ENCODE peak calls at places on chromosomes 5 and 9, in six cellular contexts. Y is HepG2, E is GM12878, O is A549, K is endothelial cell of umbilical vein, I is K562. G is an unnamed sample.

GRCh38 chr5:22480305-22480704 is 372.8 kb downstream of the CDH12 start:
- DNase-seq in I (no peak), Y (no peak), O (no peak), K (no peak), E (no peak), G (no peak)

GRCh38 chr9:83191154-83191553 is 128.2 kb upstream of the RASEF start:
- DNase-seq in I (no peak), O (no peak), K (no peak), Y (no peak), E (no peak), G (no peak)

GRCh38 chr5:111680737-111681413 is 76.1 kb downstream of the NREP start:
- DNase-seq in Y (peak), O (peak), I (no peak), K (peak), E (no peak), G (no peak)

GRCh38 chr5:126354857-126355731 is 68.1 kb upstream of the GRAMD2B start:
- DNase-seq in O (no peak), K (no peak), I (no peak), Y (no peak), E (no peak), G (no peak)

GRCh38 chr5:103433216-103433615 is 129.4 kb downstream of the NUDT12 start:
- DNase-seq in O (no peak), Y (no peak), E (no peak), I (no peak), K (no peak), G (no peak)

GRCh38 chr5:92337772-92338234 is 954.7 kb upstream of the ARRDC3 start:
- DNase-seq in E (no peak), O (no peak), Y (no peak), I (no peak), K (no peak), G (no peak)

GRCh38 chr5:121144764-121145163 is 680.7 kb downstream of the PRR16 start:
- DNase-seq in O (no peak), K (peak), I (no peak), Y (no peak), E (no peak), G (no peak)

GRCh38 chr9:98929866-98930265 is 13.8 kb upstream of the COL15A1 start:
- DNase-seq in E (no peak), Y (no peak), K (no peak), O (no peak), I (peak), G (no peak)

GRCh38 chr9:134653259-134654009 is 11.8 kb downstream of the COL5A1 start:
- DNase-seq in E (no peak), Y (no peak), I (no peak), K (no peak), O (no peak), G (no peak)

GRCh38 chr9:130938652-130939404 is at the start of gene FIBCD1:
- DNase-seq in O (peak), Y (no peak), E (no peak), I (peak), K (peak), G (peak)

GRCh38 chr5:93926831-93927600 is 185.6 kb upstream of the POU5F2 start:
- DNase-seq in O (no peak), K (no peak), I (no peak), Y (no peak), E (no peak), G (no peak)

GRCh38 chr9:32823101-32823500 is 39.8 kb downstream of the TMEM215 start:
- DNase-seq in O (no peak), K (no peak), Y (no peak), I (no peak), E (no peak), G (no peak)

GRCh38 chr5:36054646-36055045 is 12.0 kb downstream of the UGT3A2 start:
- DNase-seq in O (no peak), Y (no peak), E (no peak), K (no peak), I (no peak), G (peak)

GRCh38 chr9:100350188-100350587 is 2.6 kb downstream of the TEX10 start:
- DNase-seq in E (no peak), O (no peak), I (peak), Y (no peak), K (no peak), G (peak)

GRCh38 chr5:143931389-143931984 is 119.5 kb downstream of the HMHB1 start:
- DNase-seq in Y (no peak), O (no peak), K (no peak), E (no peak), I (no peak), G (no peak)

GRCh38 chr5:156361451-156362109 is 34.6 kb downstream of the SGCD start:
- DNase-seq in O (no peak), K (no peak), Y (no peak), I (no peak), E (no peak), G (no peak)

GRCh38 chr9:95373765-95374435 is 56.4 kb upstream of the FANCC start:
- DNase-seq in O (no peak), Y (no peak), E (no peak), K (no peak), I (no peak), G (no peak)

GRCh38 chr5:119445544-119445943 is 6.8 kb upstream of the HSD17B4 start:
- DNase-seq in O (no peak), E (no peak), Y (no peak), I (no peak), K (no peak), G (no peak)

GRCh38 chr9:107566596-107566995 is 77.0 kb upstream of the KLF4 start:
- DNase-seq in I (no peak), Y (no peak), K (no peak), O (no peak), E (no peak), G (no peak)

GRCh38 chr5:125597338-125597737 is 825.9 kb upstream of the GRAMD2B start:
- DNase-seq in K (no peak), Y (no peak), I (no peak), O (no peak), E (no peak), G (no peak)

GRCh38 chr5:115816226-115817042 is at the start of gene CDO1:
- DNase-seq in I (no peak), E (no peak), K (peak), O (no peak), Y (no peak), G (no peak)

GRCh38 chr5:165616550-165617430 is 2111.4 kb downstream of the MAT2B start:
- DNase-seq in Y (no peak), E (no peak), I (no peak), K (no peak), O (no peak), G (peak)

GRCh38 chr5:5209101-5209500 is 69.0 kb downstream of the ADAMTS16 start:
- DNase-seq in E (no peak), K (no peak), O (no peak), Y (no peak), I (no peak), G (no peak)

GRCh38 chr5:37251673-37252072 is 2.5 kb upstream of the CPLANE1 start:
- DNase-seq in O (no peak), K (no peak), E (no peak), I (no peak), Y (no peak), G (no peak)

DNA sequence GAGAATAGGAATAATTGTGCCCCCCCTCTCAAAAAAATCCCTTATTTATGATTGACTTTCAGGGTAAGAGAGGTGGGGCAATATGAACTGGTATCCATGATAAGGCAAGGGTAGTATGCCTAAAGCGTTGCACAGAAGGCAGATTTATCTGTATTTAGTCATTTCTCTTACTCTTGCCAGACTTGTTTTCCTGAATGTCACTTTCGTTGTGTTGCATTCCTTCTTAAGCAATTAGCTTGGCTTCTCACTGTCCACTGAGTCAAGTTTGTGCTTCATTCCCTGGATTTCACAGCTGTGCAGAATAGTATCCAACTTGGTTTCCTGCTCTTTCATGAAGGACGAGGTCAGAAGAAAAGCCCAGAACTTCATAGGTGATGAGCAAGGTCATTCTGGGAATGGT is 301.5 kb upstream of the ACTBL2 start:
- DNase-seq in E (no peak), Y (no peak), O (no peak), I (no peak), K (peak), G (no peak)
- H3K4me3 ChIP-seq in E (no peak), Y (no peak), O (no peak), I (no peak), K (no peak), G (no peak)

DNA sequence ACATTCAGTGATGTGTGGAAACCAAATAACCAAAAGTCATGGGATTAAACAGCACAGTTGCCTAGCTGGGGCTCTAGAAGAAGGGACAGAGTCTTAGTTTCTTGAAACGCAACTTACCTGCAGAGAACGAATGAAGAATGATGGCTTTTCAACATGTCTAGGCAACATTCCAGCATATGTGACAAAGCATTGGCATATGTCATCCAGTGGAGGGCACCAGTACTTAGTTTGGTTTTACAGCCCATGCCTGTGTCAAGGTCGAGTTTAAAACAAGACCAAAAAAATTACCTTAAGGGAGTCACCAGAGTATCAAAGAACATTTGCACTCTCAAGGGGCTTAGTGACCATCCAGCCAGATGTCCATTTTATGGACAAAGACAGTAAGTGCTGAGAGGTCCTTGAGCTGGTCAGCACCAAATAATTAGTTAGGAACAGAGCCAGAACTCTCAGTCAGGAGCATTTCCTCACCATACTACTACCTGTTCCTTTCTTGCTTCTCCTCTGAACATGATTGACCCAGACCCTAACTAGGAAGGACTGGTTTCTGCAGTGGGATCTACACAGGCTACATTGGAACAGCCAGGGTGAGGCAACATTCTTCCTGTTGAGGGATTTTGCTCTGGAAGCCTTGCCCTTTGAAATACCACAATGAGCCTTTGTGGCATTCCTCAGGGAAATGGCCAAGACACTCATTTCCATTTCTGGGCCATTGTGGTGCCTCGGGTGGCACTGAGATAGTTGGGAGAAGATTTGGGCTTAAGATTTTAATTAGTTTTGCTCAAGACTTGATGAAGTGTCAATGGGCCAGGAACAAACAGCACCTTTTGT is 75.4 kb upstream of the ANKH start:
- DNase-seq in K (peak), I (peak), Y (peak), E (peak), O (peak), G (peak)
- TF ChIP-seq MYC in K (no peak), I (no peak), Y (no peak), E (no peak), O (no peak), G (no peak)

GRCh38 chr5:87390576-87391199 is 22.0 kb downstream of the CCNH start:
- DNase-seq in K (no peak), E (no peak), O (no peak), Y (no peak), I (no peak), G (no peak)

GRCh38 chr5:87394407-87394806 is 18.3 kb downstream of the CCNH start:
- DNase-seq in I (no peak), K (peak), O (no peak), E (no peak), Y (no peak), G (no peak)

GRCh38 chr5:87390075-87390474 is 22.7 kb downstream of the CCNH start:
- DNase-seq in E (no peak), K (no peak), I (no peak), Y (no peak), O (no peak), G (no peak)

GRCh38 chr5:87393331-87393730 is 19.4 kb downstream of the CCNH start:
- DNase-seq in K (peak), E (no peak), Y (no peak), O (no peak), I (no peak), G (no peak)

DNA sequence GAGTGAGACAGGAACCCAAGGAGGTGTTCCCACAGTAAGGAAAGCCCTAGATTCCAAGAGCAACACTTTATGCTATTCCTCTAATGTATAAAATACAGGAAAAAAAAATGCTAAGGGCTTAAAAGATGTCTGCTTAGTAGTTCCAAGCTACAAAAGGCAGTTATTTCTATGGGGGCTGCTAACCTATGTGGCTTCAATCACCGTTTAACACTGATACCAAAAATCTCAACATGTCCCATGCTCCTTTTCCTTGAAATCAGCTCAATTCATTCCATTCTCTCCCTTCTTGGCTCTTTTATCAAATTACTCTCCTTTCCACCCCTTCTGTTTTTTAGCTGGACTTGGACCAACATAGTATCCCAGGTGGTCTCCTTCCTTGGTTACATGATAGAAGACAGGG is 20.6 kb downstream of the CCNH start:
- DNase-seq in I (no peak), O (no peak), E (no peak), Y (no peak), K (no peak), G (no peak)
- TF ChIP-seq POLR2A in I (no peak), O (no peak), E (no peak), Y (no peak), K (no peak), G (no peak)

GRCh38 chr5:139431706-139432105 is 7.6 kb downstream of the DNAJC18 start:
- DNase-seq in K (no peak), I (no peak), O (no peak), Y (no peak), E (no peak), G (no peak)
- H3K4me3 ChIP-seq in K (no peak), I (no peak), O (no peak), Y (no peak), E (no peak), G (no peak)

GRCh38 chr9:29685531-29685930 is 2112.2 kb upstream of the C9orf72 start:
- DNase-seq in E (no peak), I (no peak), Y (no peak), K (no peak), O (no peak), G (no peak)

GRCh38 chr9:29691758-29692407 is 2118.6 kb upstream of the C9orf72 start:
- DNase-seq in Y (peak), K (no peak), O (no peak), E (no peak), I (no peak), G (peak)

GRCh38 chr9:29697011-29697410 is 2123.7 kb upstream of the C9orf72 start:
- DNase-seq in Y (no peak), K (no peak), O (no peak), E (no peak), I (no peak), G (no peak)

DNA sequence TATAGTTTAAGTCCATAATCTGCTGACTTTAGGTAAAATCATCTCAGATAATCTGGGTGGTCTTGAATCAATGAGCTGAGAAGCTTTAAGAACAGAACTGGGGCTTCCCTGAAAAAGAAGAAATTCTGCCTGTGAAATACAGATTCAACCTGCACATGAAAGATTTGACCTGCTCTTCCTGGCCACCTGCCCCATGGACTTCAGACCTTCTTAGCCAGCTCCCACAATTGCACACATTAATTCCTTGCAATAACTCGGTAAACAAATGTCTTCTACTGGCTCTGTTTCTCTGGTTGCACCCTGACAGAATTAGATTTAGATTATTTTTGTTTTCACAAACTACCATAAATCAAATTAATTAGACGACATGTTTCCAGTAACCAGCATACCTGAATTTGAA is 2117.9 kb upstream of the C9orf72 start:
- DNase-seq in I (no peak), Y (no peak), E (no peak), O (no peak), K (no peak), G (no peak)
- TF ChIP-seq MYC in I (no peak), Y (no peak), E (no peak), O (no peak), K (no peak), G (no peak)

GRCh38 chr5:152560508-152561137 is 155.5 kb upstream of the NMUR2 start:
- DNase-seq in Y (peak), E (no peak), I (peak), K (peak), O (peak), G (peak)
- TF ChIP-seq POLR2A in Y (no peak), E (no peak), I (no peak), K (no peak), O (no peak), G (no peak)

GRCh38 chr9:69391946-69392345 is 66.9 kb downstream of the ENTREP1 start:
- DNase-seq in K (peak), O (no peak), I (no peak), Y (no peak), E (no peak), G (no peak)

GRCh38 chr9:69388596-69388995 is 63.6 kb downstream of the ENTREP1 start:
- DNase-seq in E (no peak), O (no peak), Y (no peak), I (no peak), K (peak), G (no peak)

GRCh38 chr9:69391487-69391886 is 66.5 kb downstream of the ENTREP1 start:
- DNase-seq in K (no peak), Y (no peak), E (no peak), I (no peak), O (no peak), G (no peak)

GRCh38 chr9:69386651-69387050 is 61.6 kb downstream of the ENTREP1 start:
- DNase-seq in I (no peak), O (no peak), K (no peak), Y (no peak), E (no peak), G (no peak)

DNA sequence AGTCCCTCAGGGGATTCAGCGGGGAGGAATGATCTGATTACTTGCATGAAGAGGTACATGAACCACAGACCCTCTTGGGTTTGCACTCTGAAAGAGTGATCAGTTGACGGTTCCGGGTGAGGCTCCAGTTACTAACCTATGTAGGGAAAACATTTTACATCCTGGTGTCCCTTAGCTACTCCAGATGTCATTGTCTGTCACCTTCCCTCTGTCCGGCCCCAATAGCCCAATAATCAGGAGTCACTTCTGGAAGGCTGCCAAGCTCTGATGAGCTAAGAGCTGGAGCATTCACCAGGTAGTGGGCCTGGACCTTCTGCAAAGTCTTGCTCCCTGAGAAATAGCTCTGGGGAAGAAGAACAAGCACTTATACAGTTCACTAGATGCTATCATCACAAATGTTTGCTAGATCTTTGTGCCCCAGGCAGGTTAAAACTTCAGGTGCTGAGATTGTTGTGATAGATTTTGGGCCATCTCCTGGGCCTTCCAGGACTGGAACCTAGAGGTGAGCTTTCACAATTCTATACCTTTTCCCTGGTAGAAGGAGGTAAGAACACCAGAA is 64.5 kb downstream of the ENTREP1 start:
- DNase-seq in I (no peak), Y (no peak), E (no peak), O (no peak), K (no peak), G (no peak)
- H3K4me3 ChIP-seq in I (no peak), Y (no peak), E (no peak), O (no peak), K (no peak), G (no peak)

DNA sequence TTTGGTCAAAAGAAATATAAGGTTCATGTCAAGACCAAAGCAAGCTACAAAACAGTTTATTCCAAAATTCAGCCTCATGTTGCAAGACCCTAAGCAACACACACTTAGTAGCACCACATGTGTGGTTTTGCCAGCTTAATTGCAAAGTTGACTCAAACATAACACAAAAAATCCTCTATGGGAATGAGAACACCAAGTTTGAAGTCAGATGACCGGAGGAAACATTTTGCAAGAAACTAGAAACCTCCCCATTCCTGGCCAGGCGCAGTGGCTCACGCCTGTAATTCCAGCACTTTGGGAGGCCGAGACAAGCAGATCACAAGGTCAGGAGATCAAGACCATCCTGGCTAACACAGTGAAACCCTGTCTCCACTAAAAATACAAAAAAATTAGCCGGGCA is 261.8 kb downstream of the EBF1 start:
- DNase-seq in Y (no peak), O (no peak), I (no peak), K (no peak), E (no peak), G (no peak)
- TF ChIP-seq MYC in Y (no peak), O (no peak), I (no peak), K (no peak), E (no peak), G (no peak)

GRCh38 chr9:20622330-20623020 is at the start of gene MLLT3:
- DNase-seq in E (peak), K (peak), I (no peak), O (peak), Y (peak), G (peak)
- TF ChIP-seq POLR2A in E (peak), K (no peak), I (no peak), O (peak), Y (no peak), G (peak)

DNA sequence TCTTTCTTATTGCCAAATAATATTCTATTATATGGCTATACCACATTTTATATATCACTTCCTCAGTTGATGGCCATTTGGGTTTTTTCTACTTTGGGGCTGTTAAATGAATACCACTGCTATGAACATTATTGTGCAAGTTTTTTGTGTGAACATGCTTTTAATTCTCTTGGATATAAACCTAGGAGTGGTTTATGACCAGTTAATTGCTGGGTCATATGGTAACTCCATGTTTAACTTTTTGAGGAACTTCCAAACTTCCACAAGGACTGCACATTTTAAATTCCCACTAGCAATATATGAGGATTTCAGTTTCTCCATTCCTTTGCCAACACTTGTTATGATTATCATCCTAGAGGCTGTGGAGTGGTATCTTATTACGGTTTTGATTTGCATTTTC is 37.9 kb downstream of the MRRF start:
- DNase-seq in I (no peak), Y (no peak), O (no peak), E (no peak), K (no peak), G (no peak)
- H3K4me3 ChIP-seq in I (no peak), Y (no peak), O (no peak), E (no peak), K (no peak), G (no peak)

G was measured in NB4.